ENCODE peak calls at places on chromosomes 3 and 15, in four cellular contexts. One of them, this sample, is unnamed.

GRCh38 chr15:82828064-82828463 is 18.6 kb downstream of the WHAMM start:
- DNase-seq in HFFc6: no peak
- DNase-seq in NCI-H2029 treated with DMSO at 0.1 percent for 48 hours: no peak
- DNase-seq in EL: no peak
- DNase-seq in this sample: no peak

GRCh38 chr3:37071921-37072320 is 78.6 kb downstream of the MLH1 start:
- DNase-seq in NCI-H2029 treated with DMSO at 0.1 percent for 48 hours: no peak
- DNase-seq in EL: no peak
- DNase-seq in HFFc6: no peak
- DNase-seq in this sample: no peak

GRCh38 chr15:77552066-77552465 is 80.6 kb downstream of the LINGO1 start:
- DNase-seq in NCI-H2029 treated with DMSO at 0.1 percent for 48 hours: no peak
- DNase-seq in EL: no peak
- DNase-seq in HFFc6: no peak
- DNase-seq in this sample: no peak

GRCh38 chr3:136982520-136983138 is 24.8 kb downstream of the IL20RB start:
- DNase-seq in NCI-H2029 treated with DMSO at 0.1 percent for 48 hours: no peak
- DNase-seq in EL: no peak
- DNase-seq in HFFc6: no peak
- DNase-seq in this sample: no peak

GRCh38 chr15:72319360-72319984 is 485 bp downstream of the CELF6 start:
- DNase-seq in EL: peak
- DNase-seq in NCI-H2029 treated with DMSO at 0.1 percent for 48 hours: no peak
- DNase-seq in HFFc6: peak
- DNase-seq in this sample: no peak

GRCh38 chr3:55624238-55624637 is 137.1 kb upstream of the WNT5A start:
- DNase-seq in EL: peak
- DNase-seq in HFFc6: peak
- DNase-seq in NCI-H2029 treated with DMSO at 0.1 percent for 48 hours: no peak
- DNase-seq in this sample: no peak

GRCh38 chr3:72950801-72951200 is 45.8 kb upstream of the PPP4R2 start:
- DNase-seq in NCI-H2029 treated with DMSO at 0.1 percent for 48 hours: no peak
- DNase-seq in HFFc6: no peak
- DNase-seq in EL: no peak
- DNase-seq in this sample: no peak

GRCh38 chr3:124886168-124887051 is 755 bp downstream of the ITGB5 start:
- DNase-seq in NCI-H2029 treated with DMSO at 0.1 percent for 48 hours: no peak
- DNase-seq in EL: peak
- DNase-seq in HFFc6: peak
- DNase-seq in this sample: no peak

GRCh38 chr15:69661446-69661845 is 208.8 kb downstream of the RPLP1 start:
- DNase-seq in HFFc6: no peak
- DNase-seq in NCI-H2029 treated with DMSO at 0.1 percent for 48 hours: no peak
- DNase-seq in EL: no peak
- DNase-seq in this sample: no peak

GRCh38 chr3:50689558-50689957 is 14.8 kb downstream of the DOCK3 start:
- DNase-seq in EL: no peak
- DNase-seq in NCI-H2029 treated with DMSO at 0.1 percent for 48 hours: no peak
- DNase-seq in HFFc6: no peak
- DNase-seq in this sample: no peak

GRCh38 chr3:140541975-140542653 is 135.8 kb upstream of the TRIM42 start:
- DNase-seq in HFFc6: no peak
- DNase-seq in EL: no peak
- DNase-seq in NCI-H2029 treated with DMSO at 0.1 percent for 48 hours: no peak
- DNase-seq in this sample: no peak